ENCODE peak calls at places on chromosomes 12 and 14, in ten cellular contexts. P is upper lobe of right lung, Q is spleen, A is psoas muscle, E is H1, Y is Karpas-422, F is IMR-90, O is Peyer's patch, C is SK-N-SH, M is sigmoid colon. G is an unnamed sample.

GRCh38 chr14:40870252-40870651 is 736.4 kb upstream of the LRFN5 start:
- DNase-seq in P (no peak), Q (no peak), A (no peak), E (no peak), Y (no peak), F (no peak), O (no peak), C (no peak), M (no peak), G (no peak)

GRCh38 chr14:63752449-63753169 is 24.7 kb upstream of the SGPP1 start:
- DNase-seq in P (no peak), Q (no peak), A (no peak), E (no peak), Y (no peak), F (peak; percentile 58), O (no peak), C (no peak), M (no peak), G (peak; percentile 28)

GRCh38 chr12:87469295-87469694 is 559.9 kb downstream of the C12orf50 start:
- DNase-seq in P (no peak), Q (no peak), A (no peak), E (no peak), Y (no peak), F (peak; percentile 13), O (no peak), C (no peak), M (no peak), G (no peak)

GRCh38 chr12:13369496-13369895 is 173.0 kb downstream of the EMP1 start:
- DNase-seq in P (no peak), Q (no peak), A (no peak), E (peak; percentile 7), Y (no peak), F (no peak), O (no peak), C (no peak), M (no peak), G (no peak)

GRCh38 chr14:56189306-56189705 is 71.1 kb downstream of the PELI2 start:
- DNase-seq in P (no peak), Q (no peak), A (no peak), E (no peak), Y (no peak), F (peak; percentile 91), O (no peak), C (no peak), M (no peak), G (no peak)

GRCh38 chr14:23614395-23614828 is 21.8 kb upstream of the DHRS2 start:
- DNase-seq in P (no peak), Q (no peak), A (no peak), E (no peak), Y (no peak), F (no peak), O (no peak), C (no peak), M (no peak), G (no peak)

GRCh38 chr14:82879949-82880535 is 1346.4 kb upstream of the SEL1L start:
- DNase-seq in P (no peak), Q (no peak), A (no peak), E (no peak), Y (no peak), F (no peak), O (no peak), C (no peak), M (no peak), G (no peak)

GRCh38 chr12:53065470-53065869 is 13.7 kb downstream of the SPRYD3 start:
- DNase-seq in P (peak; percentile 63), Q (no peak), A (peak; percentile 22), E (no peak), Y (no peak), F (no peak), O (no peak), C (no peak), M (peak; percentile 71), G (no peak)

GRCh38 chr12:15274561-15274967 is 47.7 kb upstream of the PTPRO start:
- DNase-seq in P (no peak), Q (no peak), A (no peak), E (no peak), Y (no peak), F (no peak), O (no peak), C (peak; percentile 23), M (peak; percentile 82), G (no peak)

GRCh38 chr14:42508209-42508946 is 901.7 kb downstream of the LRFN5 start:
- DNase-seq in P (no peak), Q (no peak), A (no peak), E (no peak), Y (no peak), F (no peak), O (no peak), C (no peak), M (no peak), G (no peak)

GRCh38 chr12:24252580-24252979 is 303.1 kb upstream of the SOX5 start:
- DNase-seq in P (no peak), Q (no peak), A (no peak), E (no peak), Y (no peak), F (no peak), O (no peak), C (peak; percentile 28), M (no peak), G (no peak)

GRCh38 chr12:41932470-41932991 is 212.1 kb downstream of the GXYLT1 start:
- DNase-seq in P (peak; percentile 83), Q (peak; percentile 92), A (peak; percentile 76), E (peak; percentile 66), Y (peak; percentile 69), F (no peak), O (peak; percentile 22), C (peak; percentile 91), M (peak; percentile 72), G (peak; percentile 36)

GRCh38 chr14:37592288-37593274 is 2.5 kb downstream of the FOXA1 start:
- DNase-seq in P (peak; percentile 73), Q (no peak), A (no peak), E (peak; percentile 68), Y (no peak), F (no peak), O (no peak), C (no peak), M (no peak), G (no peak)

GRCh38 chr14:58768977-58769376 is 131.2 kb downstream of the DACT1 start:
- DNase-seq in P (no peak), Q (no peak), A (no peak), E (peak; percentile 55), Y (no peak), F (no peak), O (no peak), C (no peak), M (no peak), G (no peak)

DNA sequence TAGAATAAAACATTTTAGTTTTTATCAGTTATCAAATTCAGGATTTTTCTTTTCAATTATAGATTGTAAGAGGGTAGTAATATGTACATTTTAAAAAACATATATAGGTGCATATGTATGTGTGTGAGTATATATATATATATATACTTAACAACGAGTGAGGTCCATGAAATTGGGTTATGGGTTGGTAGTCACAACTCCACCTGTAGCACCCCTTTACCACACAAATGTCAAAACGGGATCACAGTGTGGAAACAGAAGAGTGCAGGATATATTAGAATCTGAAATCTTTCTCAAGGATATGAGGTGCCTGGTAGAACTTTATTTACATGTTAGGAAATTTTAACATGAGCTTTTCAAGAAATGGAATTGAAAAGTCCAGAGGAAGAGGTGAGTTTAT is 31.3 kb downstream of the MIA2 start:
- DNase-seq in P (no peak), Q (no peak), A (no peak), E (no peak), Y (no peak), F (peak; percentile 32), O (no peak), C (no peak), M (no peak), G (no peak)
- H3K4me3 ChIP-seq in P (peak overlapping the region; percentile 95), Q (no peak overlapping the region), A (peak overlapping the region; percentile 95), E (no peak overlapping the region), Y (no peak overlapping the region), F (no peak overlapping the region), O (no peak overlapping the region), C (no peak overlapping the region), M (no peak overlapping the region), G (no peak overlapping the region)

DNA sequence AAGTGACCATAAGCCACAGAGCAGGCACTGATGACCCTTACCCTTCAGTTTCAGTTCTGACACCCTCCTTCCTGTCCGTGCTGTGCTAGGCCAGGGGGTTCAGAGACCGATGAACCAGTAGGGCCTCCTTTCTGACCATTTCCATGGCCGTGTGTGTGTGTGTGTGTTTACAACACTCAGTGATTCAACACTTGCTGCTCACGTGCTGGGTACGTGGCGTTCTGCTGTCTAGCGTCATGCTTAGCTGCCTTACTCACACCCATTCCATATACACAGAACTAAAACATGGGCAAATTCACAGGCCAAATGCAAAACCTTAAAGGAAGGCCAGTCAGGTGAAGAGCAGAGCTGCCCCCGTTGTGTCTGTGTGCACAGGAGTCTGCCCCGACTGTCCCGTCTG is 67.5 kb downstream of the DNAH10 start:
- DNase-seq in P (no peak), Q (no peak), A (no peak), E (no peak), Y (no peak), F (peak; percentile 8), O (no peak), C (no peak), M (no peak), G (no peak)
- H3K9me3 ChIP-seq in P (no peaks in the 10 kb centered on the region), Q (no peaks in the 10 kb centered on the region), A (no peaks in the 10 kb centered on the region), E (peaks cover 32% of the 10 kb centered on the region), Y (no peaks in the 10 kb centered on the region), F (peaks cover 14% of the 10 kb centered on the region), O (no peaks in the 10 kb centered on the region), C (no peaks in the 10 kb centered on the region), M (no peaks in the 10 kb centered on the region), G (no peaks in the 10 kb centered on the region)

DNA sequence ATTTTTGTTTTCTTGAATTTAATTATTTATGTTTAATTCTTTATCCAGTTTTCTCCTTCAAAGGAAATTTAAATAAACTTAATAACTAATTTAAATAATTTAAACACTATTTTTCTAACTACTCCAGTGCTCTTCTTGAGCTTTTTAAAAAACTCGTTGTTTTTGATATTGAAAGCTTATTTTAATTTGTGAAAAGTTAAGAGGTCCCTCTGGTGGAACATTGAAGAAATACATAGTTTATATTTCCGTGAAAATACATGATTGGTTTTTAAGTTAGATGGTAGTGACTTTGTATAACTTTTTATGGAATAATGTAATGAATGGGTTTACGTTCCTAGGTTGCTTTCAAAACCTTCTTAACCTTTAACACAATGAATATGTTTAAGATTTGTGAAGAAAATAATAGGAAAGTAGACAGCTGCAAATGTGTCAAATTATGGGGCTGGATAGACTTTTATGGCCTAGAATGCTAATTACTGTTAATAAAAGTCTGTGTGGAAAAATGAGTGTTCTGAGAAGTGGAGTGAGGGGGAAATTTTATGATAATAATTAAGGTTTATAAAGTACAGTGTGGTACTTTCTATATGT is 45.9 kb upstream of the MSRB3 start:
- DNase-seq in P (no peak), Q (no peak), A (no peak), E (no peak), Y (peak; percentile 76), F (peak; percentile 38), O (no peak), C (peak; percentile 12), M (no peak), G (no peak)
- H3K4me1 ChIP-seq in P (no peaks in the 10 kb centered on the region), Q (peaks cover 6% of the 10 kb centered on the region), A (peaks cover 5% of the 10 kb centered on the region), E (no peaks in the 10 kb centered on the region), Y (peaks cover 5% of the 10 kb centered on the region), F (no peaks in the 10 kb centered on the region), O (no peaks in the 10 kb centered on the region), C (no peaks in the 10 kb centered on the region), M (no peaks in the 10 kb centered on the region), G (no peaks in the 10 kb centered on the region)

GRCh38 chr12:116319316-116319715 is 41.8 kb upstream of the MED13L start:
- DNase-seq in P (no peak), Q (no peak), A (no peak), E (no peak), Y (no peak), F (peak; percentile 36), O (no peak), C (no peak), M (no peak), G (no peak)
- H3K4me3 ChIP-seq in P (peak overlapping the region; percentile 25), Q (no peak overlapping the region), A (peak overlapping the region; percentile 62), E (no peak overlapping the region), Y (no peak overlapping the region), F (no peak overlapping the region), O (no peak overlapping the region), C (no peak overlapping the region), M (no peak overlapping the region), G (no peak overlapping the region)

G was measured in mucosa of descending colon.